ENCODE peak calls at places on chromosome X, in nine cellular contexts. M, V, R, I, K, U, A, L and E are unnamed samples.

GRCh38 chrX:118171354-118171753 is 54.7 kb upstream of the KLHL13 start:
- DNase-seq in M (no peak), V (no peak), R (no peak), I (no peak), K (no peak), U (no peak), A (no peak), L (no peak), E (no peak)

GRCh38 chrX:141619336-141619735 is 29.8 kb downstream of the SPANXA2 start:
- DNase-seq in M (no peak), V (no peak), R (no peak), I (no peak), K (no peak), U (no peak), A (no peak), L (no peak), E (no peak)

GRCh38 chrX:12978205-12979010 is 3.5 kb downstream of the TMSB4X start:
- DNase-seq in M (no peak), V (no peak), R (no peak), I (no peak), K (no peak), U (peak; percentile 48), A (peak; percentile 82), L (no peak), E (peak; percentile 78)

GRCh38 chrX:40240844-40241243 is 143.1 kb upstream of the BCOR start:
- DNase-seq in M (no peak), V (no peak), R (no peak), I (no peak), K (peak; percentile 61), U (no peak), A (no peak), L (no peak), E (no peak)

GRCh38 chrX:16119353-16120220 is 3.8 kb upstream of the GRPR start:
- DNase-seq in M (peak; percentile 82), V (no peak), R (no peak), I (no peak), K (peak; percentile 38), U (no peak), A (no peak), L (no peak), E (no peak)

GRCh38 chrX:76253432-76253831 is 80.6 kb downstream of the PBDC1 start:
- DNase-seq in M (peak; percentile 30), V (no peak), R (peak; percentile 12), I (no peak), K (peak; percentile 8), U (peak; percentile 66), A (peak; percentile 12), L (peak; percentile 6), E (peak; percentile 31)

GRCh38 chrX:150849996-150850720 is 48.3 kb downstream of the CD99L2 start:
- DNase-seq in M (no peak), V (no peak), R (no peak), I (no peak), K (peak; percentile 78), U (no peak), A (no peak), L (no peak), E (no peak)

GRCh38 chrX:29652484-29652883 is 562.9 kb upstream of the MAGEB2 start:
- DNase-seq in M (no peak), V (no peak), R (no peak), I (no peak), K (no peak), U (peak; percentile 2), A (no peak), L (no peak), E (no peak)

GRCh38 chrX:103919336-103919682 is 43.1 kb upstream of the TMSB15B start:
- DNase-seq in M (no peak), V (no peak), R (no peak), I (no peak), K (no peak), U (no peak), A (no peak), L (no peak), E (peak; percentile 17)

DNA sequence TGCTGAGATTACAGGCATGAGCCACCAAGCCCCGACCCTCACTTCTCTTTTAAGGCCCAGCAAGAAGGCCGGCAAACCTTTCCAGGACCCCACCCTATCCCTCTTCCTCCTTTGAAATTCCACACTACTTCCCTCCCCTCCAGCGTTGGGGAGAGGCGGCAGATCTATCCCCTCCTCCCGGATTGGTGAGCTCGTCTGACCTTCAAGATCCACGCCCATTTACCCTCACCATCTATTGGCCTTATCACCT is 4.5 kb upstream of the PRICKLE3 start:
- DNase-seq in M (no peak), V (peak; percentile 94), R (no peak), I (no peak), K (no peak), U (no peak), A (no peak), L (no peak), E (no peak)
- TF ChIP-seq POLR2AphosphoS5 in M (no peak), V (peak; percentile 59), R (no peak), I (peak; percentile 53), K (no peak), U (no peak), A (peak; percentile 41), L (peak; percentile 22), E (peak; percentile 58)

DNA sequence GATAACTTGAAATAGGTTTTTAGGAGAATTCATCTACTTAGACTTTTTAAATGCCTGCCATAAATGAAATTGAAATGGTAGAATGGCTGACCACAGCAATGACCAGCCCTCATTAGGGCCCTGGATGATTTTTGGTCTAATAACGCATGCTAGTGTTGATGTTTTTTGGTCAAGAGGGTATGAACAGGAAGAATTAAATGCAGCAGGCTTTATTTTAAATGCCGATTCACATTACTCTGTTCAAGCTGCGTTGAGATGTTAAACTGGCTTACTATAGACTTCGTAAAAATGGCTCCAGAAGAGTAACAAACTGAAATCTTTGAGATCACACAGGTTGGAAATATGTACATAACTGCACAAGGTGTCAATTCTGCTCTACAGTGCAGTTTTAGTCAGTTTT is 14.6 kb downstream of the DDX3X start:
- DNase-seq in M (no peak), V (no peak), R (no peak), I (no peak), K (no peak), U (no peak), A (no peak), L (no peak), E (no peak)
- TF ChIP-seq POLR2AphosphoS5 in M (peak; percentile 75), V (no peak), R (no peak), I (no peak), K (no peak), U (no peak), A (no peak), L (no peak), E (no peak)

DNA sequence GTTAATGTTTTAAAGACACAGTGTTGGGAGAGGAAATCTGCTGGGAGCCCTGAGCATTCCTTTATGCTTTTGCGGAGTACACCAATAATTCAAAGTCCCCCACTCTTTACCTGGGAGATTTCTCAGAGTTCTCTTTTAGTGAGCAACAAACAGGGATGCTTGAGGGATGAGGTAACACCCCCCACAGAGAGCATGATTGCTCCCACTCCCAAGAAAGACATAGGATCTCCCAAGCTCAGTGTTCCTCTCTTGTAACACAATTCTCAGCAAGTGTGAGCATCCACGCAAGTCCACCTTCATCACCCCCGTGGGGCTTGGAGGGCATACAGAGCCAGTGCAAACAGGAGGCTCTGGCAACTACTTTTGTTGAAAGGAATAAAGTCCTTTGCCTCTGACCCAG is 36.1 kb downstream of the GSPT2 start:
- DNase-seq in M (no peak), V (no peak), R (no peak), I (no peak), K (no peak), U (peak; percentile 16), A (no peak), L (no peak), E (no peak)
- TF ChIP-seq POLR2AphosphoS5 in M (no peak), V (no peak), R (no peak), I (no peak), K (no peak), U (no peak), A (no peak), L (no peak), E (no peak)

DNA sequence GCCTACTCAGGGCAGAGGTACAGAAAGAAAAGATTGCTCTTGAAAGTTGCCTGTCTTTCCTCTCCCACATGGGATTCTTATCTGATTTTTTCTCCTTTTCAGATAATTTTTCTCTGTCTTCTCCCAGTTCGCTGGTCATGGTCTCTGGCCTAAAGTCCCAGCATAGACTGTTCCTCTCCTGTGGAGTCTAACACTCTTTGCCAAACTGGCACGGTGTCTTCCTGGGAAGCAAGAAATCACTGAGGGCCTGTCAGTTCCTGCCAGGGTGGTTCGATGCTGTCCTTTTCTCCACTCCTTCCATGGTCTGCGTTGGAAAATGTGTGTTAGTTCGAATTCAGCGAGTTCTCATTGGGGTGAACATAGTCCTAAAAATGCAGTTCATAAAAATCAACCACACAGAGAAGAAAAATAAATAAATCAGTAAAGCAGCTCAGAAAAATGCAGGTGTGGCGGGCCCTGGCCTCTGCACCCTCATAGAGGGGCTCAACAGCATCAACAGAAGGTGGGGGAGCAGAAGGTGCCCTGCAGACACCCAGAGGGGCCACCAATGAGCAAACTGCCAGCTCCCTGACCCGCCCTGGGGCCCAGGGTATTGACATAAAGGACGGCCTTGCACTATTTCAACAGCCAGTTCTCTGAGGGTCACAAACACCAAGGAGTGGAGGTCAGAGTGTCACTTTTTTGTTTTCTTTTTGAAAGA is 2.1 kb downstream of the RGN start:
- DNase-seq in M (no peak), V (no peak), R (no peak), I (no peak), K (no peak), U (no peak), A (no peak), L (no peak), E (no peak)
- TF ChIP-seq POLR2AphosphoS5 in M (no peak), V (no peak), R (no peak), I (no peak), K (no peak), U (no peak), A (no peak), L (no peak), E (no peak)

GRCh38 chrX:39029221-39029620 is 228.0 kb downstream of the MID1IP1 start:
- DNase-seq in M (no peak), V (no peak), R (no peak), I (no peak), K (no peak), U (no peak), A (no peak), L (no peak), E (no peak)

GRCh38 chrX:39030636-39031035 is 229.4 kb downstream of the MID1IP1 start:
- DNase-seq in M (no peak), V (no peak), R (no peak), I (no peak), K (no peak), U (no peak), A (no peak), L (no peak), E (no peak)
- TF ChIP-seq POLR2AphosphoS5 in M (no peak), V (no peak), R (no peak), I (no peak), K (no peak), U (no peak), A (no peak), L (no peak), E (no peak)